ENCODE peak calls at places on chromosomes 11 and 22, in four cellular contexts. P is GM12878, K is HCT116, F is K562. S is an unnamed sample.

GRCh38 chr11:3160252-3161031 is 4.7 kb downstream of the OSBPL5 start:
- DNase-seq in F (no peak), K (peak), P (no peak), S (peak)

GRCh38 chr22:32069579-32070372 is 26.7 kb downstream of the SLC5A1 start:
- DNase-seq in P (no peak), F (no peak), K (no peak), S (no peak)

GRCh38 chr22:45968003-45968650 is 8.8 kb downstream of the WNT7B start:
- DNase-seq in P (no peak), F (no peak), K (no peak), S (no peak)

GRCh38 chr11:18011633-18012313 is 1.1 kb downstream of the SERGEF start:
- DNase-seq in K (no peak), P (no peak), F (no peak), S (no peak)

GRCh38 chr11:48109046-48109666 is 107.5 kb upstream of the OR4B1 start:
- DNase-seq in P (no peak), K (peak), F (peak), S (no peak)

GRCh38 chr11:2779981-2780849 is 80.4 kb upstream of the KCNQ1OT1 start:
- DNase-seq in P (no peak), K (no peak), F (peak), S (peak)

GRCh38 chr22:50184541-50185383 is 951 bp upstream of the TRABD start:
- DNase-seq in F (no peak), K (no peak), P (no peak), S (peak)

GRCh38 chr11:61297741-61298140 is 2.6 kb upstream of the VWCE start:
- DNase-seq in F (no peak), P (no peak), K (no peak), S (no peak)

GRCh38 chr22:47395481-47395880 is 633.0 kb downstream of the TBC1D22A start:
- DNase-seq in F (no peak), P (no peak), K (no peak), S (no peak)

GRCh38 chr22:40718250-40719204 is 39.2 kb downstream of the MCHR1 start:
- DNase-seq in P (no peak), F (no peak), K (no peak), S (no peak)

GRCh38 chr11:90775573-90776165 is 552.8 kb upstream of the CHORDC1 start:
- DNase-seq in F (no peak), K (no peak), P (peak), S (no peak)

GRCh38 chr22:43226368-43226979 is 39.5 kb upstream of the TTLL12 start:
- DNase-seq in P (no peak), K (no peak), F (peak), S (peak)

GRCh38 chr22:22507743-22508273 is 734 bp downstream of the ZNF280B start:
- DNase-seq in F (peak), K (no peak), P (no peak), S (no peak)

GRCh38 chr22:27718186-27719032 is 83.1 kb downstream of the MN1 start:
- DNase-seq in K (peak), F (peak), P (no peak), S (no peak)

GRCh38 chr11:133243832-133244231 is 288.5 kb downstream of the OPCML start:
- DNase-seq in P (no peak), F (no peak), K (no peak), S (no peak)
- TF ChIP-seq EGR1 in P (no peak), F (no peak), K (no peak), S (no peak)

GRCh38 chr11:65859812-65860277 is 388 bp upstream of the MUS81 start:
- DNase-seq in K (no peak), F (no peak), P (no peak), S (no peak)
- TF ChIP-seq POLR2AphosphoS5 in K (no peak), F (no peak), P (peak), S (peak)

GRCh38 chr11:57379732-57380131 is 1.2 kb downstream of the PRG3 start:
- DNase-seq in P (no peak), F (peak), K (no peak), S (peak)
- TF ChIP-seq EGR1 in P (no peak), F (no peak), K (no peak), S (no peak)

GRCh38 chr11:131481317-131481716 is 110.9 kb downstream of the NTM start:
- DNase-seq in P (no peak), F (no peak), K (no peak), S (no peak)
- TF ChIP-seq POLR2AphosphoS5 in P (no peak), F (no peak), K (no peak), S (no peak)

DNA sequence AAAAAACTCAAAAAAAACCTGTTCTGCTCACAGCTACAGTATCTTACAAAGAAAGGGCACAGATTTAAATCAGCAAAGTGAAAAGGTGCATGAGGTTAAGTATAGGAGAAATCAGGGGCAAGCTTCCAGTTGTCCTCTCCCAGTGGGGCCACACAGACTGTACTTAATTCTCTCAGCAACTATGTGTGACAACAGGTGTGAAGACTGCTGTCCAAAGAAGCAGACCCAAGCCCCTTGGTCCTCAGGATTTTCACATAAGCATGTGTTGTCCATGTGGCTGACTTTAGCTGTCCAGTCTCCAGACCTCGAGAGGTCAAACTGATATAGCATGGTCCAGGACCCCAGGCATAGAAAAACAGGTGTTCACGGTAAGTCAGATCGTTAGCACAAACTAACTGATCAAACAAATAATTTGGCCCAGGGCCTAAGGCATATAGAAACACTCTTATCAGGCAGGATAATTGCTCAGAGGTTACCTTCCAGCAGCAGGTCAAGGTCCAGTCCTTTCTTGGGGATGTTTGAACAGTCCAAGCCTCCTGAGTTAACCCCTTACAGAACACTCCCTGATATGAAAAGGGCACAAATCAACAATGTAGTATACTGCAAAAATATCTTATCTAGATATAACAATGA is 21.1 kb upstream of the CSTF3 start:
- DNase-seq in K (no peak), P (no peak), F (no peak), S (no peak)
- TF ChIP-seq EGR1 in K (no peak), P (no peak), F (no peak), S (no peak)